ENCODE peak calls at places on chromosomes 4 and X, in seven cellular contexts. Z is fibroblast of lung, I is H9, E is thoracic aorta, N is endothelial cell of umbilical vein, V is BJ, G is fibroblast of the aortic adventitia. U is an unnamed sample.

GRCh38 chr4:41339812-41340809 is 83.4 kb downstream of the UCHL1 start:
- DNase-seq in Z (peak; percentile 71), I (peak; percentile 66), E (no peak), N (peak; percentile 85), V (peak; percentile 94), G (peak; percentile 68), U (no peak)

GRCh38 chr4:138275216-138275615 is 33.1 kb upstream of the SLC7A11 start:
- DNase-seq in Z (no peak), I (no peak), E (no peak), N (no peak), V (no peak), G (no peak), U (no peak)

GRCh38 chr4:141427726-141428296 is 207.1 kb downstream of the ZNF330 start:
- DNase-seq in Z (peak; percentile 10), I (no peak), E (no peak), N (no peak), V (no peak), G (no peak), U (no peak)

GRCh38 chr4:146255463-146255862 is 41.1 kb downstream of the REELD1 start:
- DNase-seq in Z (peak; percentile 84), I (no peak), E (no peak), N (no peak), V (peak; percentile 39), G (peak; percentile 77), U (no peak)

GRCh38 chr4:57094482-57095223 is 15.5 kb downstream of the IGFBP7 start:
- DNase-seq in Z (peak; percentile 90), I (no peak), E (no peak), N (no peak), V (no peak), G (peak; percentile 73), U (no peak)

GRCh38 chrX:11381464-11381863 is 88.3 kb downstream of the AMELX start:
- DNase-seq in Z (peak; percentile 45), I (peak; percentile 32), E (no peak), N (peak; percentile 74), V (no peak), G (peak; percentile 78), U (no peak)

GRCh38 chrX:69069086-69069445 is 96.2 kb downstream of the PJA1 start:
- DNase-seq in Z (no peak), I (no peak), E (no peak), N (no peak), V (no peak), G (no peak), U (no peak)

GRCh38 chr4:24056258-24056657 is 166.4 kb upstream of the PPARGC1A start:
- DNase-seq in Z (no peak), I (no peak), E (no peak), N (no peak), V (no peak), G (no peak), U (no peak)

GRCh38 chr4:20778896-20779295 is 78.6 kb downstream of the PACRGL start:
- DNase-seq in Z (no peak), I (no peak), E (no peak), N (peak; percentile 85), V (no peak), G (no peak), U (no peak)

GRCh38 chrX:71118032-71118984 is at the start of gene MED12:
- DNase-seq in Z (peak; percentile 74), I (peak; percentile 80), E (peak; percentile 7), N (peak; percentile 76), V (peak; percentile 35), G (peak; percentile 75), U (peak; percentile 88)

GRCh38 chrX:154739952-154740351 is 10.9 kb downstream of the GAB3 start:
- DNase-seq in Z (no peak), I (no peak), E (no peak), N (no peak), V (no peak), G (no peak), U (no peak)

GRCh38 chr4:117135634-117136354 is 50.4 kb upstream of the TRAM1L1 start:
- DNase-seq in Z (peak; percentile 8), I (no peak), E (no peak), N (no peak), V (no peak), G (no peak), U (no peak)

GRCh38 chr4:81405900-81406401 is 65.8 kb downstream of the RASGEF1B start:
- DNase-seq in Z (peak; percentile 59), I (no peak), E (no peak), N (peak; percentile 72), V (peak; percentile 9), G (peak; percentile 86), U (no peak)

GRCh38 chrX:129523076-129524055 is at the start of gene SMARCA1:
- DNase-seq in Z (peak; percentile 70), I (peak; percentile 63), E (no peak), N (peak; percentile 42), V (no peak), G (peak; percentile 63), U (peak; percentile 55)

GRCh38 chrX:70973221-70973620 is 42.3 kb upstream of the SLC7A3 start:
- DNase-seq in Z (no peak), I (no peak), E (no peak), N (no peak), V (no peak), G (no peak), U (no peak)

GRCh38 chr4:135510582-135510981 is 1309.0 kb upstream of the PABPC4L start:
- DNase-seq in Z (no peak), I (no peak), E (no peak), N (no peak), V (no peak), G (no peak), U (no peak)

GRCh38 chr4:37400326-37400881 is 155.9 kb downstream of the NWD2 start:
- DNase-seq in Z (no peak), I (no peak), E (no peak), N (no peak), V (no peak), G (no peak), U (no peak)

GRCh38 chrX:102934624-102935023 is 2.4 kb upstream of the RAB40AL start:
- DNase-seq in Z (no peak), I (no peak), E (no peak), N (peak; percentile 18), V (no peak), G (peak; percentile 37), U (peak; percentile 30)

GRCh38 chrX:151722241-151722846 is 6.5 kb downstream of the FATE1 start:
- DNase-seq in Z (peak; percentile 4), I (peak; percentile 82), E (no peak), N (no peak), V (no peak), G (peak; percentile 31), U (peak; percentile 70)

GRCh38 chr4:23680616-23681518 is 209.0 kb downstream of the PPARGC1A start:
- DNase-seq in Z (peak; percentile 63), I (no peak), E (no peak), N (no peak), V (no peak), G (peak; percentile 2), U (no peak)

GRCh38 chr4:1870328-1870577 is 940 bp upstream of the NSD2 start:
- DNase-seq in Z (peak; percentile 80), I (peak; percentile 93), E (peak; percentile 42), N (no peak), V (no peak), G (peak; percentile 67), U (peak; percentile 83)

GRCh38 chr4:117331817-117332216 is 246.4 kb upstream of the TRAM1L1 start:
- DNase-seq in Z (peak; percentile 22), I (no peak), E (no peak), N (no peak), V (no peak), G (no peak), U (no peak)

GRCh38 chrX:103431316-103431715 is 55.0 kb downstream of the BEX3 start:
- DNase-seq in Z (peak; percentile 65), I (no peak), E (no peak), N (peak; percentile 4), V (no peak), G (peak; percentile 59), U (no peak)

GRCh38 chr4:77465271-77465670 is 140.3 kb upstream of the CXCL13 start:
- DNase-seq in Z (peak; percentile 7), I (peak; percentile 36), E (no peak), N (no peak), V (no peak), G (peak; percentile 18), U (no peak)

GRCh38 chrX:16610121-16610565 is 39.8 kb upstream of the S100G start:
- DNase-seq in Z (peak; percentile 72), I (no peak), E (no peak), N (peak; percentile 64), V (peak; percentile 39), G (peak; percentile 52), U (no peak)

GRCh38 chr4:4574792-4575191 is 32.9 kb upstream of the STX18 start:
- DNase-seq in Z (peak; percentile 89), I (peak; percentile 47), E (peak; percentile 46), N (peak; percentile 77), V (peak; percentile 53), G (peak; percentile 77), U (no peak)

GRCh38 chr4:4574052-4574451 is 32.2 kb upstream of the STX18 start:
- DNase-seq in Z (no peak), I (no peak), E (no peak), N (no peak), V (no peak), G (no peak), U (no peak)

GRCh38 chr4:4577359-4577875 is 35.6 kb upstream of the STX18 start:
- DNase-seq in Z (no peak), I (no peak), E (no peak), N (no peak), V (no peak), G (no peak), U (no peak)

GRCh38 chr4:4572821-4573220 is 31.0 kb upstream of the STX18 start:
- DNase-seq in Z (no peak), I (no peak), E (no peak), N (no peak), V (no peak), G (peak; percentile 35), U (no peak)

GRCh38 chr4:4575284-4576211 is 33.7 kb upstream of the STX18 start:
- DNase-seq in Z (peak; percentile 55), I (peak; percentile 84), E (peak; percentile 4), N (peak; percentile 64), V (no peak), G (peak; percentile 32), U (peak; percentile 85)
- TF ChIP-seq CTCF in Z (no peak), I (peak; percentile 60), E (peak; percentile 56), N (peak; percentile 51), V (no peak), G (peak; percentile 28), U (peak; percentile 73)

DNA sequence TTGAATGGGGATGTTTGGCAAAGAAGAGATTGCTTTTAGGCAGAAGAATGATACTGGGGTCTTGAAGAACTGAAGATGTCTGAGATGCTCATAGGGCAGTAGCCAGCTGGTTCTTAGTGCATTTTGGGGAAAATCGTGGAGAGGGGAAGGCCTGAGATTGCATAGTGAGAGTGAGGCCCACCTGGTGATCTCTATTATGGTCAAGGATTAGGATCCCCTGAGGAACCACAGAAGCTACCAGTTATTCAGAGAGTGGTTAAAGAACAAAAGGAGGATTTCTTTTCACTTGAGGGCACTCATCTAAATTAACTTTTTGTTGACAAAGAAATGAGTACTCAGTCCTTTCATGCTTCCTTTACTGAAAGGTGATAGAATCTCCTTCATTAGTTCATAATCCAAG is 271.3 kb upstream of the HAND2 start:
- DNase-seq in Z (no peak), I (no peak), E (no peak), N (no peak), V (no peak), G (no peak), U (no peak)
- TF ChIP-seq CTCF in Z (no peak), I (no peak), E (no peak), N (no peak), V (no peak), G (no peak), U (no peak)

GRCh38 chr4:47926667-47927258 is 12.4 kb upstream of the NFXL1 start:
- DNase-seq in Z (peak; percentile 49), I (peak; percentile 82), E (no peak), N (peak; percentile 49), V (no peak), G (peak; percentile 69), U (peak; percentile 64)
- TF ChIP-seq CTCF in Z (peak; percentile 92), I (peak; percentile 79), E (peak; percentile 53), N (peak; percentile 69), V (peak; percentile 76), G (peak; percentile 91), U (peak; percentile 48)

GRCh38 chrX:2614911-2615310 is 76.2 kb upstream of the CD99 start:
- DNase-seq in Z (peak; percentile 81), I (no peak), E (no peak), N (peak; percentile 87), V (peak; percentile 74), G (peak; percentile 85), U (no peak)
- TF ChIP-seq CTCF in Z (peak; percentile 64), I (peak; percentile 61), E (peak; percentile 19), N (peak; percentile 49), V (peak; percentile 75), G (peak; percentile 72), U (no peak)